ENCODE peak calls at places on chromosomes 6 and 20, in five cellular contexts. X is GM20000; Z is stimulated activated CD4-positive, alpha-beta T cell treated with anti-CD3 and anti-CD28 coated beads, TNF-alpha, amount 100 ng/mL, for 4 hours; L is lower leg skin; C is right lobe of liver. P is an unnamed sample.
A peak's percentile ranks its signal among the peaks of the same experiment; 100 is the strongest.

GRCh38 chr6:161417712-161418457 is 144.0 kb upstream of the AGPAT4 start:
- DNase-seq in X (no peak), C (no peak), L (no peak), Z (no peak), P (no peak)

GRCh38 chr20:25020345-25020744 is 27.8 kb upstream of the APMAP start:
- DNase-seq in Z (no peak), X (no peak), L (no peak), C (no peak), P (no peak)

GRCh38 chr6:161744211-161745067 is 470.6 kb upstream of the AGPAT4 start:
- DNase-seq in C (no peak), L (no peak), X (no peak), Z (no peak), P (no peak)

GRCh38 chr6:26431258-26432162 is 8.8 kb upstream of the BTN3A3 start:
- DNase-seq in C (no peak), X (no peak), L (peak; percentile 44), Z (no peak), P (no peak)

GRCh38 chr6:118748311-118749062 is 97.1 kb upstream of the CEP85L start:
- DNase-seq in X (no peak), L (no peak), Z (no peak), C (no peak), P (peak; percentile 44)

GRCh38 chr6:45415315-45415714 is 37.6 kb upstream of the SUPT3H start:
- DNase-seq in X (no peak), C (no peak), L (no peak), Z (no peak), P (peak; percentile 28)

GRCh38 chr6:106141441-106142237 is 55.5 kb downstream of the PRDM1 start:
- DNase-seq in L (no peak), C (no peak), Z (no peak), X (peak; percentile 66), P (no peak)

GRCh38 chr6:26017567-26017966 is 55.0 kb downstream of the TRIM38 start:
- DNase-seq in C (peak; percentile 67), Z (peak; percentile 70), X (peak; percentile 42), L (peak; percentile 66), P (no peak)

GRCh38 chr6:24768361-24768760 is 6.4 kb upstream of the GMNN start:
- DNase-seq in Z (no peak), C (no peak), X (no peak), L (no peak), P (no peak)

GRCh38 chr6:4041480-4041879 is 37.5 kb downstream of the FAM217A start:
- DNase-seq in Z (no peak), X (no peak), C (no peak), L (no peak), P (no peak)

GRCh38 chr6:98847767-98848538 is 13.6 kb downstream of the POU3F2 start:
- DNase-seq in L (no peak), C (peak; percentile 50), Z (no peak), X (peak; percentile 47), P (no peak)